ENCODE peak calls at places on chromosomes 11 and 22, in seven cellular contexts. O is esophagus muscularis mucosa, Z is ovary, M is spleen, K is stomach, X is upper lobe of left lung, T is HCT116. U is an unnamed sample.
A peak's percentile ranks its signal among the peaks of the same experiment; 100 is the strongest.

GRCh38 chr22:32079110-32080089 is 36.3 kb downstream of the SLC5A1 start:
- DNase-seq in X (no peak), O (peak; percentile 66), Z (no peak), T (peak; percentile 41), K (peak; percentile 35), M (no peak), U (no peak)

GRCh38 chr22:45720875-45721378 is 49.3 kb downstream of the ATXN10 start:
- DNase-seq in M (no peak), X (no peak), K (no peak), Z (no peak), T (no peak), O (no peak), U (no peak)

GRCh38 chr11:1088927-1089737 is 14.5 kb downstream of the MUC2 start:
- DNase-seq in Z (no peak), O (no peak), X (no peak), K (no peak), T (no peak), M (peak; percentile 69), U (no peak)

GRCh38 chr11:2675540-2675939 is 24.3 kb downstream of the KCNQ1OT1 start:
- DNase-seq in T (no peak), X (no peak), M (peak; percentile 64), Z (no peak), K (no peak), O (no peak), U (peak; percentile 31)

GRCh38 chr11:13229136-13229535 is 48.5 kb upstream of the BMAL1 start:
- DNase-seq in O (no peak), Z (no peak), M (no peak), X (no peak), T (no peak), K (no peak), U (no peak)

GRCh38 chr11:130738618-130739017 is 177.7 kb downstream of the SNX19 start:
- DNase-seq in O (no peak), M (no peak), T (no peak), K (no peak), Z (no peak), X (no peak), U (no peak)

GRCh38 chr11:109076870-109077269 is 345.1 kb upstream of the C11orf87 start:
- DNase-seq in X (no peak), Z (no peak), M (no peak), K (no peak), O (peak; percentile 34), T (no peak), U (no peak)

GRCh38 chr11:103894034-103894433 is 142.4 kb upstream of the DDI1 start:
- DNase-seq in O (no peak), Z (no peak), X (no peak), K (no peak), M (no peak), T (no peak), U (no peak)

GRCh38 chr11:75277991-75278790 is 37.6 kb downstream of the TPBGL start:
- DNase-seq in K (no peak), M (peak; percentile 73), O (no peak), Z (no peak), X (peak; percentile 20), T (no peak), U (no peak)

GRCh38 chr22:32557424-32557823 is 82.8 kb downstream of the FBXO7 start:
- DNase-seq in X (no peak), M (peak; percentile 71), Z (no peak), O (no peak), K (no peak), T (no peak), U (no peak)

GRCh38 chr11:26017903-26018750 is 313.8 kb upstream of the ANO3 start:
- DNase-seq in K (no peak), X (no peak), O (no peak), T (no peak), M (no peak), Z (no peak), U (no peak)

GRCh38 chr11:68020575-68020974 is 9.9 kb upstream of the NDUFS8 start:
- DNase-seq in X (peak; percentile 63), Z (no peak), K (peak; percentile 82), M (no peak), O (no peak), T (no peak), U (no peak)

GRCh38 chr22:21876486-21877176 is 9.2 kb upstream of the MAPK1 start:
- DNase-seq in M (no peak), X (no peak), T (no peak), K (no peak), O (no peak), Z (no peak), U (no peak)

GRCh38 chr11:93822359-93822758 is 28.1 kb downstream of the VSTM5 start:
- DNase-seq in T (no peak), O (no peak), X (no peak), Z (no peak), M (no peak), K (no peak), U (no peak)

GRCh38 chr11:129896062-129896461 is 684 bp upstream of the NFRKB start:
- DNase-seq in T (no peak), K (no peak), Z (no peak), X (peak; percentile 43), O (no peak), M (peak; percentile 84), U (no peak)

GRCh38 chr22:28442264-28442950 is 237.2 kb downstream of the TTC28 start:
- DNase-seq in T (peak; percentile 6), K (peak; percentile 85), O (peak; percentile 93), Z (peak; percentile 86), X (peak; percentile 87), M (peak; percentile 90), U (peak; percentile 85)

GRCh38 chr11:12174145-12175143 is 64.1 kb downstream of the MICAL2 start:
- DNase-seq in K (no peak), O (no peak), X (no peak), T (no peak), Z (no peak), M (no peak), U (no peak)

GRCh38 chr11:35567737-35568465 is 42.5 kb upstream of the PAMR1 start:
- DNase-seq in M (no peak), T (no peak), K (no peak), Z (no peak), X (peak; percentile 65), O (no peak), U (no peak)

GRCh38 chr11:35661539-35661938 is 1.0 kb upstream of the TRIM44 start:
- DNase-seq in X (no peak), Z (no peak), M (no peak), O (no peak), K (no peak), T (no peak), U (no peak)

DNA sequence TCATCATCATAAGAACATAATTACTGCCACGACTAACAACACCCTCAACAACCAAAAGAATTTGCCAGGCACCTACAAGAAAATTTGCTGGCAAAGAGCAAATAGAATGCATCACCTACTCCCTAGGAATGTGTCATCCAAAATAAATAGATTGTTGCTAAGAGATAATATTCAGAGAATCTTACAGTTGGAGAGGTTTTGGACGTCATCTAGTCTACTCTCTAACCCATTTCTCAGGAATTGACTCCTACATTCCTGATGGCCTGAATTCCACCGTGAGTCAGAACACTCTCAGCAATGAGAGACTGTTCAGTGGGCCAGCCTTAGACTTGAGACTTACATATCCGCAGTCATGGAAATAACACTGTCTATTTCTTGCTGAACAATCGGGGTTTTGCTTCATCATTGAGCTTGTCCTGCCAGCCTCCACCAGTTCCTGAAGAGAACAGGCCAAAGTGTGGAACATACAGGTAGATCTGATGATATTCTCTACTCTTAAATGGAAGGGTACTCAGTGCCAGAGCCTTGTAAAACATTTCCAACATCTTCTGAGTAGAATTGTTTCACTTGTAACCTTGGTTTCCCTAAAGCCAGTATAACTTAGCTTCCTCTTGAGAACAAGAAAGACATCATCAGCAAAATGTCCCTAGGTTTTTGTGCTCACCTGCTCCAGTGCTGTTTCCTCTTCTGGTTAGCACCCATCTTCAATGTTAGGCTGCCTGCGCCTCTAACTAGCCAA is 8.3 kb downstream of the KIRREL3 start:
- DNase-seq in O (no peak), T (no peak), M (no peak), K (no peak), Z (no peak), X (no peak), U (no peak)
- TF ChIP-seq POLR2A in O (no peak), T (no peak), M (no peak), K (no peak), Z (no peak), X (no peak), U (no peak)

DNA sequence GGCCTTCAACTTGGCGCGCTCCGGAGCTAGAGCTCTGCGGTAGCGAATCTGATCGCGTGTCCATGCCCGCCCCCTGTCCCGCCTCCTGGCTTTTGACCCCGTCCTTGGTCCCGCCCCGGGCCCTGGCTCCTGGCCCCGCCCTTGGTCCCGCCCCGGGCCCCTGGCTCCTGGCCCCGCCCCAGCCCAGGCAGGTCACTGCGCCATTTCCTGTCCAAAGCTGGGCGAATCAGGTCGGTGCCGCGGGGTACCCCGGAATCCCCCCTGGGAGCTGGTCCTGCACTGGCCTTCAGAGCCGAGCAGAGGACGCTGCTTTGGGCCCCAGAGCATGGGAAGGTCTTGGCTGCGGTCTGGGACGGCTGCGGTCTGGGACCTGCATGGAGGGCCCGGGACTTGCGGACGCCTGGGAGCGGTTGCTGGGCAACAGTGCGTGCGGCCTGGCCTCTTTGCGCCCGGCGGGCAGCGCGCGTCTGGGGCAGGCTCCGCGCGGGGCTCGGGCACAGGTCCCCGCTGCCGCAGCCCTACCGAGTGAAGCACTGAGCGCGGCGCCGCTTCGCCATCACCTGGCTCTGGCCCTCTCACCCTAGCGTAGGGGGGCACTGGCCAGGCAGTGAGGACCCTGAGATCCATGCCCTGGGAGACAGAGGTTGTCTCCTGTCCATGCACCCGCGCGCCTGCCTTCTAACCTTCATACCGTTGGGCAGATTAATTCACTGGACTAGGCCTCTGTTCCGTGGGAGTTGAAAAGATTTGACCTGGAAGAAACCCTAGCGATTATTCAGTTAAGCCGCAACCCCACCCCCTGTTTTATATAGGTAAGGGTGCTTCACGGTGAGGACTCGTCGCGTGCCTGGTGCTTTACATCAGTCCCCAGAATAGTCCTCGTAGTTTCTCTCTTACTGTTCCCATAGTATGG is at the start of gene TTC12:
- DNase-seq in T (peak; percentile 73), Z (peak; percentile 96), M (peak; percentile 98), X (peak; percentile 95), O (peak; percentile 98), K (peak; percentile 96), U (peak; percentile 93)
- TF ChIP-seq POLR2A in T (peak; percentile 60), Z (peak; percentile 60), M (no peak), X (peak; percentile 67), O (no peak), K (no peak), U (peak; percentile 21)

GRCh38 chr11:95790933-95791247 is 592 bp downstream of the CEP57 start:
- DNase-seq in X (peak; percentile 90), T (peak; percentile 28), K (peak; percentile 71), Z (peak; percentile 82), O (no peak), M (no peak), U (peak; percentile 73)

GRCh38 chr11:95789506-95790122 is at the start of gene FAM76B:
- DNase-seq in X (peak; percentile 97), O (peak; percentile 100), K (peak; percentile 97), M (peak; percentile 98), Z (peak; percentile 95), T (peak; percentile 98), U (peak; percentile 98)

GRCh38 chr11:95790123-95790932 is at the start of gene CEP57:
- DNase-seq in O (peak; percentile 99), X (peak; percentile 98), K (peak; percentile 96), T (peak; percentile 97), M (peak; percentile 98), Z (peak; percentile 95), U (peak; percentile 92)

GRCh38 chr11:95791385-95792033 is 1.2 kb downstream of the CEP57 start:
- DNase-seq in Z (no peak), X (no peak), M (no peak), T (no peak), O (no peak), K (no peak), U (no peak)

GRCh38 chr11:95788921-95789505 is 569 bp downstream of the FAM76B start:
- DNase-seq in Z (no peak), K (no peak), O (peak; percentile 92), X (peak; percentile 26), T (no peak), M (no peak), U (peak; percentile 49)
- TF ChIP-seq POLR2A in Z (no peak), K (no peak), O (no peak), X (no peak), T (peak; percentile 15), M (no peak), U (no peak)

GRCh38 chr22:41688365-41689211 is at the start of gene SNU13:
- DNase-seq in T (peak; percentile 77), M (peak; percentile 99), O (peak; percentile 97), Z (peak; percentile 89), X (peak; percentile 96), K (peak; percentile 94), U (peak; percentile 94)
- TF ChIP-seq POLR2A in T (peak; percentile 77), M (peak; percentile 71), O (peak; percentile 55), Z (peak; percentile 73), X (peak; percentile 81), K (no peak), U (peak; percentile 80)

U was measured in Peyer's patch.